ENCODE peak calls at places on chromosomes 1 and 21, in four cellular contexts. One of them, this sample, is unnamed.

GRCh38 chr1:151072224-151072623 is 1.7 kb downstream of the GABPB2 start:
- DNase-seq in stimulated activated CD4-positive, alpha-beta T cell treated with anti-CD3 and anti-CD28 coated beads, TNF-alpha, amount 100 ng/mL, for 24 hours: no peak
- DNase-seq in amniotic stem cell: no peak
- DNase-seq in fibroblast of lung: no peak
- DNase-seq in this sample: no peak

GRCh38 chr1:179883040-179883501 is 986 bp downstream of the TOR1AIP1 start:
- DNase-seq in stimulated activated CD4-positive, alpha-beta T cell treated with anti-CD3 and anti-CD28 coated beads, TNF-alpha, amount 100 ng/mL, for 24 hours: no peak
- DNase-seq in amniotic stem cell: peak; percentile 59
- DNase-seq in fibroblast of lung: no peak
- DNase-seq in this sample: peak; percentile 54

GRCh38 chr1:52352690-52353089 is 13.3 kb downstream of the CC2D1B start:
- DNase-seq in stimulated activated CD4-positive, alpha-beta T cell treated with anti-CD3 and anti-CD28 coated beads, TNF-alpha, amount 100 ng/mL, for 24 hours: no peak
- DNase-seq in amniotic stem cell: no peak
- DNase-seq in fibroblast of lung: no peak
- DNase-seq in this sample: no peak

GRCh38 chr1:204697893-204698292 is 12.4 kb upstream of the LRRN2 start:
- DNase-seq in stimulated activated CD4-positive, alpha-beta T cell treated with anti-CD3 and anti-CD28 coated beads, TNF-alpha, amount 100 ng/mL, for 24 hours: no peak
- DNase-seq in amniotic stem cell: no peak
- DNase-seq in fibroblast of lung: no peak
- DNase-seq in this sample: no peak

GRCh38 chr1:10495942-10496341 is 21.2 kb downstream of the PEX14 start:
- DNase-seq in stimulated activated CD4-positive, alpha-beta T cell treated with anti-CD3 and anti-CD28 coated beads, TNF-alpha, amount 100 ng/mL, for 24 hours: no peak
- DNase-seq in amniotic stem cell: no peak
- DNase-seq in fibroblast of lung: no peak
- DNase-seq in this sample: no peak

GRCh38 chr1:98406346-98407088 is 255.0 kb upstream of the SNX7 start:
- DNase-seq in stimulated activated CD4-positive, alpha-beta T cell treated with anti-CD3 and anti-CD28 coated beads, TNF-alpha, amount 100 ng/mL, for 24 hours: no peak
- DNase-seq in amniotic stem cell: no peak
- DNase-seq in fibroblast of lung: no peak
- DNase-seq in this sample: no peak

GRCh38 chr1:238608139-238608538 is 717.4 kb upstream of the ZP4 start:
- DNase-seq in stimulated activated CD4-positive, alpha-beta T cell treated with anti-CD3 and anti-CD28 coated beads, TNF-alpha, amount 100 ng/mL, for 24 hours: no peak
- DNase-seq in amniotic stem cell: no peak
- DNase-seq in fibroblast of lung: no peak
- DNase-seq in this sample: no peak

GRCh38 chr21:43940672-43941071 is 71.4 kb upstream of the TRAPPC10 start:
- DNase-seq in stimulated activated CD4-positive, alpha-beta T cell treated with anti-CD3 and anti-CD28 coated beads, TNF-alpha, amount 100 ng/mL, for 24 hours: no peak
- DNase-seq in amniotic stem cell: no peak
- DNase-seq in fibroblast of lung: no peak
- DNase-seq in this sample: no peak

GRCh38 chr1:5751171-5751556 is 241.1 kb downstream of the NPHP4 start:
- DNase-seq in stimulated activated CD4-positive, alpha-beta T cell treated with anti-CD3 and anti-CD28 coated beads, TNF-alpha, amount 100 ng/mL, for 24 hours: no peak
- DNase-seq in amniotic stem cell: no peak
- DNase-seq in fibroblast of lung: no peak
- DNase-seq in this sample: no peak

GRCh38 chr1:10824821-10825540 is 28.5 kb upstream of the CASZ1 start:
- DNase-seq in stimulated activated CD4-positive, alpha-beta T cell treated with anti-CD3 and anti-CD28 coated beads, TNF-alpha, amount 100 ng/mL, for 24 hours: no peak
- DNase-seq in amniotic stem cell: peak; percentile 27
- DNase-seq in fibroblast of lung: peak; percentile 30
- DNase-seq in this sample: peak; percentile 77

GRCh38 chr1:210089848-210090247 is 142.7 kb upstream of the SERTAD4 start:
- DNase-seq in stimulated activated CD4-positive, alpha-beta T cell treated with anti-CD3 and anti-CD28 coated beads, TNF-alpha, amount 100 ng/mL, for 24 hours: no peak
- DNase-seq in amniotic stem cell: no peak
- DNase-seq in fibroblast of lung: no peak
- DNase-seq in this sample: no peak

GRCh38 chr1:224780736-224781135 is 148.7 kb upstream of the DNAH14 start:
- DNase-seq in stimulated activated CD4-positive, alpha-beta T cell treated with anti-CD3 and anti-CD28 coated beads, TNF-alpha, amount 100 ng/mL, for 24 hours: no peak
- DNase-seq in amniotic stem cell: no peak
- DNase-seq in fibroblast of lung: no peak
- DNase-seq in this sample: no peak

GRCh38 chr21:45847870-45848269 is 133.7 kb upstream of the COL6A1 start:
- DNase-seq in stimulated activated CD4-positive, alpha-beta T cell treated with anti-CD3 and anti-CD28 coated beads, TNF-alpha, amount 100 ng/mL, for 24 hours: no peak
- DNase-seq in amniotic stem cell: no peak
- DNase-seq in fibroblast of lung: no peak
- DNase-seq in this sample: no peak

GRCh38 chr1:241156231-241156965 is 200.6 kb downstream of the RGS7 start:
- DNase-seq in stimulated activated CD4-positive, alpha-beta T cell treated with anti-CD3 and anti-CD28 coated beads, TNF-alpha, amount 100 ng/mL, for 24 hours: no peak
- DNase-seq in amniotic stem cell: no peak
- DNase-seq in fibroblast of lung: peak; percentile 80
- DNase-seq in this sample: peak; percentile 62

GRCh38 chr1:119587328-119587727 is 60.7 kb downstream of the ZNF697 start:
- DNase-seq in stimulated activated CD4-positive, alpha-beta T cell treated with anti-CD3 and anti-CD28 coated beads, TNF-alpha, amount 100 ng/mL, for 24 hours: no peak
- DNase-seq in amniotic stem cell: no peak
- DNase-seq in fibroblast of lung: peak; percentile 18
- DNase-seq in this sample: no peak

GRCh38 chr1:10114746-10115145 is 82.0 kb downstream of the UBE4B start:
- DNase-seq in stimulated activated CD4-positive, alpha-beta T cell treated with anti-CD3 and anti-CD28 coated beads, TNF-alpha, amount 100 ng/mL, for 24 hours: no peak
- DNase-seq in amniotic stem cell: no peak
- DNase-seq in fibroblast of lung: no peak
- DNase-seq in this sample: no peak

GRCh38 chr1:36300526-36300925 is 5.6 kb upstream of the SH3D21 start:
- DNase-seq in stimulated activated CD4-positive, alpha-beta T cell treated with anti-CD3 and anti-CD28 coated beads, TNF-alpha, amount 100 ng/mL, for 24 hours: no peak
- DNase-seq in amniotic stem cell: no peak
- DNase-seq in fibroblast of lung: no peak
- DNase-seq in this sample: no peak

GRCh38 chr1:186330758-186331157 is 44.3 kb downstream of the TPR start:
- DNase-seq in stimulated activated CD4-positive, alpha-beta T cell treated with anti-CD3 and anti-CD28 coated beads, TNF-alpha, amount 100 ng/mL, for 24 hours: no peak
- DNase-seq in amniotic stem cell: no peak
- DNase-seq in fibroblast of lung: no peak
- DNase-seq in this sample: no peak

GRCh38 chr1:206691604-206692003 is 6.9 kb downstream of the MAPKAPK2 start:
- DNase-seq in stimulated activated CD4-positive, alpha-beta T cell treated with anti-CD3 and anti-CD28 coated beads, TNF-alpha, amount 100 ng/mL, for 24 hours: no peak
- DNase-seq in amniotic stem cell: no peak
- DNase-seq in fibroblast of lung: peak; percentile 35
- DNase-seq in this sample: no peak

GRCh38 chr1:11944358-11944981 is 10.0 kb downstream of the PLOD1 start:
- DNase-seq in stimulated activated CD4-positive, alpha-beta T cell treated with anti-CD3 and anti-CD28 coated beads, TNF-alpha, amount 100 ng/mL, for 24 hours: no peak
- DNase-seq in amniotic stem cell: no peak
- DNase-seq in fibroblast of lung: no peak
- DNase-seq in this sample: no peak

GRCh38 chr1:162541619-162542141 is 19.8 kb upstream of the UAP1 start:
- DNase-seq in stimulated activated CD4-positive, alpha-beta T cell treated with anti-CD3 and anti-CD28 coated beads, TNF-alpha, amount 100 ng/mL, for 24 hours: no peak
- DNase-seq in amniotic stem cell: peak; percentile 72
- DNase-seq in fibroblast of lung: peak; percentile 95
- DNase-seq in this sample: peak; percentile 45

GRCh38 chr21:39232926-39233325 is 49.7 kb upstream of the PSMG1 start:
- DNase-seq in stimulated activated CD4-positive, alpha-beta T cell treated with anti-CD3 and anti-CD28 coated beads, TNF-alpha, amount 100 ng/mL, for 24 hours: no peak
- DNase-seq in amniotic stem cell: no peak
- DNase-seq in fibroblast of lung: peak; percentile 2
- DNase-seq in this sample: no peak

GRCh38 chr1:151773698-151774097 is 10.4 kb upstream of the MRPL9 start:
- DNase-seq in stimulated activated CD4-positive, alpha-beta T cell treated with anti-CD3 and anti-CD28 coated beads, TNF-alpha, amount 100 ng/mL, for 24 hours: no peak
- DNase-seq in amniotic stem cell: peak; percentile 7
- DNase-seq in fibroblast of lung: no peak
- DNase-seq in this sample: no peak

GRCh38 chr1:163824006-163824405 is 502.3 kb downstream of the NUF2 start:
- DNase-seq in stimulated activated CD4-positive, alpha-beta T cell treated with anti-CD3 and anti-CD28 coated beads, TNF-alpha, amount 100 ng/mL, for 24 hours: no peak
- DNase-seq in amniotic stem cell: peak; percentile 24
- DNase-seq in fibroblast of lung: peak; percentile 89
- DNase-seq in this sample: no peak

GRCh38 chr1:114511048-114511785 is at the start of gene TRIM33:
- DNase-seq in stimulated activated CD4-positive, alpha-beta T cell treated with anti-CD3 and anti-CD28 coated beads, TNF-alpha, amount 100 ng/mL, for 24 hours: peak; percentile 88
- DNase-seq in amniotic stem cell: peak; percentile 81
- DNase-seq in fibroblast of lung: peak; percentile 93
- DNase-seq in this sample: peak; percentile 65

GRCh38 chr1:204826970-204827369 is 43.7 kb upstream of the NFASC start:
- DNase-seq in stimulated activated CD4-positive, alpha-beta T cell treated with anti-CD3 and anti-CD28 coated beads, TNF-alpha, amount 100 ng/mL, for 24 hours: no peak
- DNase-seq in amniotic stem cell: no peak
- DNase-seq in fibroblast of lung: no peak
- DNase-seq in this sample: no peak

GRCh38 chr1:64469977-64470669 is at the start of gene CACHD1:
- DNase-seq in stimulated activated CD4-positive, alpha-beta T cell treated with anti-CD3 and anti-CD28 coated beads, TNF-alpha, amount 100 ng/mL, for 24 hours: peak; percentile 54
- DNase-seq in amniotic stem cell: peak; percentile 72
- DNase-seq in fibroblast of lung: peak; percentile 79
- DNase-seq in this sample: peak; percentile 68

GRCh38 chr21:17454315-17455027 is 58.4 kb upstream of the CXADR start:
- DNase-seq in stimulated activated CD4-positive, alpha-beta T cell treated with anti-CD3 and anti-CD28 coated beads, TNF-alpha, amount 100 ng/mL, for 24 hours: peak; percentile 32
- DNase-seq in amniotic stem cell: peak; percentile 65
- DNase-seq in fibroblast of lung: peak; percentile 88
- DNase-seq in this sample: peak; percentile 54

GRCh38 chr1:193846881-193847280 is 660.5 kb upstream of the B3GALT2 start:
- DNase-seq in stimulated activated CD4-positive, alpha-beta T cell treated with anti-CD3 and anti-CD28 coated beads, TNF-alpha, amount 100 ng/mL, for 24 hours: no peak
- DNase-seq in amniotic stem cell: no peak
- DNase-seq in fibroblast of lung: no peak
- DNase-seq in this sample: no peak

GRCh38 chr1:241181971-241182370 is 175.0 kb downstream of the RGS7 start:
- DNase-seq in stimulated activated CD4-positive, alpha-beta T cell treated with anti-CD3 and anti-CD28 coated beads, TNF-alpha, amount 100 ng/mL, for 24 hours: no peak
- DNase-seq in amniotic stem cell: no peak
- DNase-seq in fibroblast of lung: no peak
- DNase-seq in this sample: no peak

GRCh38 chr21:35072960-35073359 is 23.9 kb upstream of the RUNX1 start:
- DNase-seq in stimulated activated CD4-positive, alpha-beta T cell treated with anti-CD3 and anti-CD28 coated beads, TNF-alpha, amount 100 ng/mL, for 24 hours: no peak
- DNase-seq in amniotic stem cell: peak; percentile 60
- DNase-seq in fibroblast of lung: peak; percentile 45
- DNase-seq in this sample: no peak

GRCh38 chr1:244837597-244838258 is 2.3 kb downstream of the COX20 start:
- DNase-seq in stimulated activated CD4-positive, alpha-beta T cell treated with anti-CD3 and anti-CD28 coated beads, TNF-alpha, amount 100 ng/mL, for 24 hours: no peak
- DNase-seq in amniotic stem cell: no peak
- DNase-seq in fibroblast of lung: no peak
- DNase-seq in this sample: no peak

GRCh38 chr1:159898527-159898926 is 1.4 kb downstream of the CFAP45 start:
- DNase-seq in stimulated activated CD4-positive, alpha-beta T cell treated with anti-CD3 and anti-CD28 coated beads, TNF-alpha, amount 100 ng/mL, for 24 hours: no peak
- DNase-seq in amniotic stem cell: no peak
- DNase-seq in fibroblast of lung: no peak
- DNase-seq in this sample: no peak

GRCh38 chr1:41239988-41240610 is 2.0 kb downstream of the SCMH1 start:
- DNase-seq in stimulated activated CD4-positive, alpha-beta T cell treated with anti-CD3 and anti-CD28 coated beads, TNF-alpha, amount 100 ng/mL, for 24 hours: no peak
- DNase-seq in amniotic stem cell: no peak
- DNase-seq in fibroblast of lung: peak; percentile 78
- DNase-seq in this sample: no peak

GRCh38 chr1:168960595-168960994 is 145.9 kb upstream of the ATP1B1 start:
- DNase-seq in stimulated activated CD4-positive, alpha-beta T cell treated with anti-CD3 and anti-CD28 coated beads, TNF-alpha, amount 100 ng/mL, for 24 hours: no peak
- DNase-seq in amniotic stem cell: no peak
- DNase-seq in fibroblast of lung: no peak
- DNase-seq in this sample: no peak

GRCh38 chr21:34548782-34549376 is 36.9 kb upstream of the KCNE1 start:
- DNase-seq in stimulated activated CD4-positive, alpha-beta T cell treated with anti-CD3 and anti-CD28 coated beads, TNF-alpha, amount 100 ng/mL, for 24 hours: no peak
- DNase-seq in amniotic stem cell: no peak
- DNase-seq in fibroblast of lung: no peak
- DNase-seq in this sample: no peak

GRCh38 chr1:173042806-173043205 is 7.9 kb downstream of the TNFSF18 start:
- DNase-seq in stimulated activated CD4-positive, alpha-beta T cell treated with anti-CD3 and anti-CD28 coated beads, TNF-alpha, amount 100 ng/mL, for 24 hours: no peak
- DNase-seq in amniotic stem cell: no peak
- DNase-seq in fibroblast of lung: no peak
- DNase-seq in this sample: peak; percentile 18

GRCh38 chr1:117366982-117367768 is at the start of gene MAN1A2:
- DNase-seq in stimulated activated CD4-positive, alpha-beta T cell treated with anti-CD3 and anti-CD28 coated beads, TNF-alpha, amount 100 ng/mL, for 24 hours: peak; percentile 50
- DNase-seq in amniotic stem cell: peak; percentile 40
- DNase-seq in fibroblast of lung: peak; percentile 72
- DNase-seq in this sample: peak; percentile 35

GRCh38 chr1:151790940-151791651 is 796 bp upstream of the TDRKH start:
- DNase-seq in stimulated activated CD4-positive, alpha-beta T cell treated with anti-CD3 and anti-CD28 coated beads, TNF-alpha, amount 100 ng/mL, for 24 hours: no peak
- DNase-seq in amniotic stem cell: no peak
- DNase-seq in fibroblast of lung: no peak
- DNase-seq in this sample: peak; percentile 34

GRCh38 chr1:167563579-167564246 is 10.2 kb upstream of the CREG1 start:
- DNase-seq in stimulated activated CD4-positive, alpha-beta T cell treated with anti-CD3 and anti-CD28 coated beads, TNF-alpha, amount 100 ng/mL, for 24 hours: no peak
- DNase-seq in amniotic stem cell: no peak
- DNase-seq in fibroblast of lung: no peak
- DNase-seq in this sample: no peak

This sample was measured in HTR-8/SVneo.